ENCODE peak calls at places on chromosomes 3 and 15, in five cellular contexts. C is A549, V is HCT116, X is brain microvascular endothelial cell, A is endothelial cell of umbilical vein. Y is an unnamed sample.

GRCh38 chr3:3068358-3068881 is 41.8 kb downstream of the IL5RA start:
- DNase-seq in A (no peak), V (no peak), X (no peak), C (no peak), Y (no peak)

GRCh38 chr3:78872195-78872594 is 895.6 kb downstream of the ROBO1 start:
- DNase-seq in V (no peak), A (peak), C (peak), X (peak), Y (no peak)

GRCh38 chr3:27311400-27311799 is 57.8 kb downstream of the NEK10 start:
- DNase-seq in C (peak), V (peak), X (peak), A (peak), Y (peak)

GRCh38 chr3:27885641-27886040 is 163.5 kb upstream of the EOMES start:
- DNase-seq in C (no peak), V (no peak), A (no peak), X (no peak), Y (no peak)

GRCh38 chr15:63473999-63474809 is 30.2 kb upstream of the USP3 start:
- DNase-seq in X (peak), C (peak), V (no peak), A (no peak), Y (peak)

GRCh38 chr3:23079976-23080375 is 123.2 kb upstream of the UBE2E2 start:
- DNase-seq in V (no peak), A (no peak), C (peak), X (no peak), Y (no peak)

GRCh38 chr3:51386852-51387229 is 1.8 kb downstream of the MANF start:
- DNase-seq in A (no peak), V (no peak), C (no peak), X (no peak), Y (no peak)

GRCh38 chr15:89083246-89083645 is 5.0 kb upstream of the ABHD2 start:
- DNase-seq in A (no peak), X (no peak), C (no peak), V (no peak), Y (no peak)

GRCh38 chr3:29639621-29640290 is 358.9 kb downstream of the RBMS3 start:
- DNase-seq in C (no peak), X (no peak), V (no peak), A (peak), Y (no peak)

GRCh38 chr3:131688370-131688769 is 185.6 kb upstream of the MRPL3 start:
- DNase-seq in V (no peak), C (no peak), X (no peak), A (no peak), Y (peak)

GRCh38 chr15:77464129-77464865 is 43.6 kb downstream of the HMG20A start:
- DNase-seq in C (peak), X (no peak), A (no peak), V (no peak), Y (peak)

GRCh38 chr3:109187390-109187789 is 50.9 kb downstream of the C3orf85 start:
- DNase-seq in X (no peak), V (no peak), C (no peak), A (no peak), Y (no peak)

GRCh38 chr15:75929799-75930565 is 26.3 kb downstream of the FBXO22 start:
- DNase-seq in C (no peak), A (peak), X (no peak), V (no peak), Y (no peak)

GRCh38 chr15:33068531-33068990 is 126.0 kb downstream of the FMN1 start:
- DNase-seq in X (no peak), C (peak), A (no peak), V (no peak), Y (peak)

GRCh38 chr3:172341482-172342059 is 106.7 kb downstream of the GHSR start:
- DNase-seq in C (peak), A (peak), X (no peak), V (peak), Y (peak)

GRCh38 chr3:145807990-145808389 is 353.0 kb downstream of the PLOD2 start:
- DNase-seq in C (peak), A (peak), X (peak), V (no peak), Y (peak)

GRCh38 chr3:170865209-170866094 is 4.5 kb downstream of the RPL22L1 start:
- DNase-seq in A (no peak), X (no peak), C (peak), V (no peak), Y (no peak)

GRCh38 chr3:58237238-58237939 is at the start of gene ABHD6:
- DNase-seq in C (peak), A (peak), X (peak), V (peak), Y (peak)

GRCh38 chr3:41018841-41019240 is 180.5 kb upstream of the CTNNB1 start:
- DNase-seq in A (no peak), V (no peak), X (no peak), C (no peak), Y (no peak)

GRCh38 chr15:91882858-91883586 is 29.5 kb downstream of the SLCO3A1 start:
- DNase-seq in X (no peak), A (no peak), V (no peak), C (no peak), Y (no peak)

GRCh38 chr3:13420051-13420816 is at the start of gene NUP210:
- DNase-seq in X (no peak), V (no peak), C (peak), A (no peak), Y (no peak)
- TF ChIP-seq CTCF in X (no peak), V (no peak), C (no peak), A (no peak), Y (no peak)

GRCh38 chr3:140995881-140996280 is 54.2 kb downstream of the SLC25A36 start:
- DNase-seq in A (no peak), V (no peak), C (no peak), X (no peak), Y (no peak)
- TF ChIP-seq CTCF in A (no peak), V (no peak), C (no peak), X (no peak), Y (no peak)

GRCh38 chr3:119660474-119661150 is at the start of gene POPDC2:
- DNase-seq in C (no peak), V (no peak), A (no peak), X (no peak), Y (no peak)

GRCh38 chr3:119663885-119664284 is 3.5 kb upstream of the POPDC2 start:
- DNase-seq in C (no peak), V (no peak), A (no peak), X (no peak), Y (peak)

GRCh38 chr3:119664850-119665379 is 4.5 kb upstream of the POPDC2 start:
- DNase-seq in X (peak), A (no peak), C (peak), V (no peak), Y (no peak)

GRCh38 chr3:119664370-119664769 is 4.0 kb upstream of the POPDC2 start:
- DNase-seq in V (no peak), X (peak), C (no peak), A (no peak), Y (no peak)

DNA sequence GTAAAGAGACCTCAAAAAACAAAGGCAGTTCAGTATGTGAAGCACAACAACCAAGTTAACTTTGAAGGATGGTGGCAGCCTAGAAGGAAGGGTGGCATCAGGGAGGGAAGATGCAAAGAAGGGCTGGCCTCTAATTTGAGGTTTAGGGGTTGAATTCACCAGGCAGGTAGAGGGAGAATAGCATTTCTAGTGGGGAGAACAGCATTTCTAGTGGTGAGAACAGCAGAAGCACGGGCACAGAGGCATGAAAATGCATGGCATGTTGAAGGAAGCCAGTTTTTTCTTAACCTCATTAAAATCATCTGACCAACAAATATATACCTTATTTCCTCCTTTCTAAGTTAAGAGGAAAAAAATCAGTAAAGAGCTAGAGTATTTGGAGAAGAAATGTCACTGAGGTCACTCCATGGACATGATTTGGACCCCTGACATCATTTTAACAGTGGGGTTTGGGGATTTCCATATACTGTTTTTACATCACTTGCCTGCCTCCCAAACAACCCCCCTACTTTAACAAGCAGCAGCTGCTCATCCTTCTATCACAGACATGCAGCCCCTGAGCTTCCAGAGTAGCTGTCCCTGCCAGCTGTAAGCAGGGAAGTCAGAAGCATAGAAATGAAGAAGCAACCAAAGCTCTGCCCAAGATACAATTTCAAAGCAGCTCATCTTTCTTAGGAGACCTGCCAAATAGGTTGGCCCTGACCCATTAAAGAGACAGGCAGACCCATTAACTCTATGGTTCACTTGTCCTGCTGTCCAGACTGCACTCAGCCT is 2.4 kb upstream of the POPDC2 start:
- DNase-seq in V (no peak), C (no peak), X (no peak), A (no peak), Y (peak)
- TF ChIP-seq CTCF in V (no peak), C (no peak), X (peak), A (no peak), Y (peak)

DNA sequence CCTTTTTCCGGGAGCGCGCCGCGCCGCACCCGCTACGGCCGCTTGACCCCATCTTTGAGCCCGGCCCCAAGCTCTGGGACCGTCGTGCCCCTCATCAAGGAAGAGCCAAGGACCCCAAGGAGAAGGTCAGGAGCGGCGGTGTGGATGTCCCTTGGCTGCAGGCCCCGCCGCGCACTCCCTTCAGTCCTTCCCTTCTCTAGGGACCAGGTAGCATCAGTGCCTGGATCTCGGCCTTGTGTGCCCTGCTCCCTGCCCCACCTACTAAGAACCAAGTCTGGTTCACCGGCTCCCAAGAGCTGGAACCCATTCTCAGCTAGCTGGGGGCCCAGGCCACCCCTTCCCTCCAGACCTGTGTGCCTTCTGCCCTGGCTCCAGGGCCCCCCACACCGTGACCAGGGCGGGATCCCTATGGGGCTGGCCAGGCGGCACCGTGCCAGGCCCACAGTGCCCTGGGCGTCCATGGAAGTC is 69.3 kb upstream of the CGNL1 start:
- DNase-seq in C (no peak), X (no peak), V (no peak), A (peak), Y (no peak)
- TF ChIP-seq CTCF in C (no peak), X (no peak), V (no peak), A (no peak), Y (peak)